ENCODE peak calls at places on chromosomes 6 and 20, in nine cellular contexts. T is CD8-positive, alpha-beta T cell; B is skeletal muscle cell; D is AG10803; E is HCT116; V is AG09309; W is K562; U is heart left ventricle; P is mucosa of descending colon. Z is an unnamed sample.

GRCh38 chr6:39791850-39792500 is at the start of gene DAAM2:
- DNase-seq in P (peak; percentile 66), V (no peak), T (no peak), D (peak; percentile 60), B (no peak), W (no peak), E (no peak), U (peak; percentile 74), Z (peak; percentile 59)

GRCh38 chr6:30200551-30201281 is 12.5 kb downstream of the TRIM26 start:
- DNase-seq in W (no peak), V (no peak), D (no peak), U (no peak), B (no peak), P (no peak), T (no peak), E (no peak), Z (no peak)

GRCh38 chr6:163579880-163580295 is 165.4 kb downstream of the QKI start:
- DNase-seq in U (no peak), E (no peak), T (no peak), P (no peak), V (no peak), W (no peak), D (peak; percentile 15), B (no peak), Z (peak; percentile 36)

GRCh38 chr6:45394586-45395095 is 16.9 kb upstream of the SUPT3H start:
- DNase-seq in U (no peak), P (no peak), E (no peak), D (no peak), B (no peak), W (no peak), T (no peak), V (no peak), Z (no peak)

GRCh38 chr6:52221302-52221701 is 23.0 kb downstream of the IL17F start:
- DNase-seq in W (no peak), E (no peak), U (no peak), P (no peak), V (no peak), B (no peak), T (no peak), D (no peak), Z (no peak)

GRCh38 chr6:136067731-136068341 is 182.3 kb downstream of the MTFR2 start:
- DNase-seq in W (no peak), T (no peak), E (peak; percentile 66), V (no peak), B (no peak), U (no peak), P (no peak), D (peak; percentile 76), Z (peak; percentile 53)

GRCh38 chr6:37417393-37417792 is 15.6 kb upstream of the CMTR1 start:
- DNase-seq in V (no peak), U (no peak), D (no peak), B (no peak), E (no peak), P (no peak), T (no peak), W (no peak), Z (no peak)

GRCh38 chr6:17714879-17715860 is 8.4 kb upstream of the NUP153 start:
- DNase-seq in P (no peak), W (peak; percentile 73), E (peak; percentile 74), U (no peak), T (no peak), D (peak; percentile 91), V (peak; percentile 80), B (peak; percentile 77), Z (no peak)

GRCh38 chr6:155117266-155117665 is 122.2 kb downstream of the TIAM2 start:
- DNase-seq in V (peak; percentile 91), B (peak; percentile 60), T (no peak), D (peak; percentile 96), E (no peak), W (no peak), P (no peak), U (no peak), Z (no peak)

GRCh38 chr6:151722342-151722741 is 85.1 kb upstream of the ESR1 start:
- DNase-seq in E (no peak), V (no peak), U (no peak), T (no peak), P (no peak), B (no peak), W (no peak), D (no peak), Z (no peak)

GRCh38 chr20:8901237-8902025 is 167.5 kb upstream of the PLCB4 start:
- DNase-seq in D (peak; percentile 70), T (no peak), B (no peak), P (no peak), W (no peak), V (no peak), U (peak; percentile 82), E (no peak), Z (no peak)

GRCh38 chr20:51365670-51366069 is 176.8 kb downstream of the NFATC2 start:
- DNase-seq in D (peak; percentile 95), E (no peak), T (no peak), W (no peak), V (peak; percentile 79), P (no peak), U (no peak), B (peak; percentile 76), Z (no peak)

GRCh38 chr6:62371395-62371794 is 85.4 kb upstream of the KHDRBS2 start:
- DNase-seq in D (no peak), W (no peak), T (no peak), B (no peak), P (no peak), V (no peak), E (no peak), U (no peak), Z (no peak)

GRCh38 chr20:55714082-55714481 is 291.2 kb downstream of the CBLN4 start:
- DNase-seq in U (no peak), B (no peak), W (no peak), E (no peak), T (no peak), V (no peak), D (no peak), P (no peak), Z (no peak)
- H3K4me3 ChIP-seq in U (no peak overlapping the region), B (no peak overlapping the region), W (no peak overlapping the region), E (no peak overlapping the region), T (no peak overlapping the region), V (no peak overlapping the region), D (no peak overlapping the region), P (no peak overlapping the region), Z (no peak overlapping the region)

GRCh38 chr6:133919362-133919761 is 30.4 kb downstream of the TCF21 start:
- DNase-seq in B (no peak), E (no peak), U (no peak), T (no peak), W (no peak), P (no peak), V (no peak), D (no peak), Z (no peak)

GRCh38 chr6:133921249-133921859 is 31.7 kb upstream of the TBPL1 start:
- DNase-seq in U (peak; percentile 72), W (peak; percentile 81), P (peak; percentile 79), B (peak; percentile 28), E (peak; percentile 68), D (peak; percentile 74), V (peak; percentile 38), T (peak; percentile 68), Z (peak; percentile 77)

GRCh38 chr6:133918208-133918930 is 29.5 kb downstream of the TCF21 start:
- DNase-seq in V (no peak), U (no peak), P (no peak), W (no peak), T (no peak), B (no peak), E (no peak), D (peak; percentile 3), Z (peak; percentile 66)

DNA sequence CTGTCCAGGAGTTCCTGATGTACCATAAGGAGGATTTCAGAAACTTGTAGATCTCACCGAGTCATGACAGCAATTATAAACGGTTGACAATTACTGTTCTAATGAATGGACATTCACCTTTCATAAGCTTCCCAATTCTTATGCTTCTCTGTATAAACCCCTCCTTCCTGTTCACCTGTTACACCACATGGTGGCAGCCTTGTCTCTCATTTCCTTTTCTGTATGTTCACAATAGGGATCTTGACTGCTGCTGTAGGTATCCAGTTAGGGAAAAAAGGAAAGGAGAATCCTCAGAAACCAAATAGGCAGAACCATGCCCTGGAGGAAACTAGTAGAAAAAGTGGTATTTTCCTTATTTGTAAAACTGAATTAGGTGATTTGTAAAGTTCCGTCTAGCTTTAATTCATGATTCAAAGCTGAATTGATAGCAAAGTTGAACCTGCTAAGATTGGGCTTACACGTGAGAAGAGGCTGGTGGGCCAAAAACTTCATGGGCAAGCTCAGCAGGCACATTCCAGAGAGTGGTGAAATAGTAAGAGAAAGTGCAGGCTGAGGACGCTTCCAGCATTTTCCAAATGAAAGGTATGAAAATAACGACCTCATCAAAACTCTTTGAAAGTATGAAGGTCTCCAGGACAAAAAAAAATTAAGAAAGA is 29.0 kb upstream of the TBPL1 start:
- DNase-seq in D (peak; percentile 78), P (no peak), E (peak; percentile 78), U (peak; percentile 60), T (peak; percentile 44), V (peak; percentile 53), B (peak; percentile 41), W (peak; percentile 58), Z (peak; percentile 68)
- H3K4me3 ChIP-seq in D (no peak overlapping the region), P (no peak overlapping the region), E (no peak overlapping the region), U (no peak overlapping the region), T (no peak overlapping the region), V (no peak overlapping the region), B (no peak overlapping the region), W (no peak overlapping the region), Z (no peak overlapping the region)

DNA sequence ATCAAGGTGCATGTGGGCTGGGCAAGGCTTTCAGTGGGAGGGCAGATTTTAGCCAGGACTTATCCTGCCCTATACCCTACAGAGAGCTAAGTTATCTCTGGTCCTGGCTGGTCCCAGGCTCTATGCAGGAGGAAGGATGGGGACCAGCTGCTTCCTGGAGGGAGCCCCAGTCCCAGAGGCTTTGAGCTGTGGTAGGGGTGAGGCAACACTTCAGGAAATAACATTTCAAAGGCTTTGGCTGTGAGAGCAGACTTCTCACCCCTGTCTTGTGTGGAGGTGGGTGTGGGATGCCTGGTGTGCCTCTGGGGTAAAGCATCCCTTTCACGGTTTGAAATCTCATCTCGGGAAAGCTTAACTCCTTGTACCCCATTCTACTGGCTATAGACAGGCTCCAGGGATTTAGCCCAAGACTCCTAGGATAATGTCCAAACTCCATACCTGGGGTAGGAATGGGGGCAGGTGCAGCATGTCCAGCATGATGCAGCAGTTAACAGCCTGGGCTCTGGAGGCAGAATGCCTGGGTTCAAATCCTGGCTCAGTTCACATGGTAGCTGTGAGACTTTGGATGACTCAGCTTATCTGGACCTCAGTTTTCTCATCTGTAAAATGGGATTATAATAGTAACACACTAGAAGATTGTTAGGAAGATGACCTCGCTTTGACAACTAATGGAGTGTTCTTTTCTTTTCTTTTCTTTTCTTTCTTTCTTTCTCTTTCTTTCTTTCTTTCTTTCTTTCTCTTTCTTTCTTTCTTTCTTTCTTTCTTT is 27.5 kb upstream of the SIRPA start:
- DNase-seq in P (no peak), W (no peak), E (no peak), T (no peak), U (no peak), V (no peak), B (no peak), D (peak; percentile 44), Z (no peak)
- H3K4me3 ChIP-seq in P (no peak overlapping the region), W (no peak overlapping the region), E (no peak overlapping the region), T (no peak overlapping the region), U (no peak overlapping the region), V (no peak overlapping the region), B (no peak overlapping the region), D (no peak overlapping the region), Z (no peak overlapping the region)

DNA sequence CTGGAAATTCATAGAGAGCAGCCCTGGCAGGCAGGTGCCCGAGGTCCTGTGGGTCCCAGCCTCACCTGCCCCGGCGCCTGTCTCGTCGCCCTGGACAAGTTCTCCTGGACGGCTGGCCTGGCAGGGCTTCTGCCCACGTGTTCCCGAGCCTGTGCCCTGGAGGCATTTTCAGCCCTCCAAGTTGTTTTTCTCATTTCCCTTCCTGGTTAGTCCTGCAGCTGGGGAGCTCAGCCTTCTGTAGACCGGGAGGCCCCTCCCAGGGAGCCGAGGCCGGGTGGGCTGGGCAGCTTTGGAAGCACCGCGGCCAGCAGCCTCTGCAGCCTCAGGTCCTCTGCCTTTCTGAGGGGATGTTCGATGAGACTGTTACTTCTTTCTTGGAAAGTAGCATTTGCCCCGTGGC is 207.3 kb downstream of the SMOC2 start:
- DNase-seq in B (no peak), U (no peak), P (no peak), E (no peak), V (no peak), D (no peak), T (no peak), W (no peak), Z (peak; percentile 71)
- H3K4me3 ChIP-seq in B (no peak overlapping the region), U (no peak overlapping the region), P (no peak overlapping the region), E (no peak overlapping the region), V (no peak overlapping the region), D (no peak overlapping the region), T (no peak overlapping the region), W (no peak overlapping the region), Z (no peak overlapping the region)